ENCODE peak calls at places on chromosomes 13 and 19, in six cellular contexts. L is HT-29, Y is AG08395, U is BJ, G is T47D, P is dermis blood vessel endothelial cell. D is an unnamed sample.
A peak's percentile ranks its signal among the peaks of the same experiment; 100 is the strongest.

GRCh38 chr19:8607386-8607785 is 3.1 kb downstream of the ADAMTS10 start:
- DNase-seq in L (no peak), Y (peak; percentile 57), U (no peak), G (no peak), P (no peak), D (peak; percentile 96)

GRCh38 chr19:14030997-14031718 is 404 bp upstream of the IL27RA start:
- DNase-seq in L (no peak), Y (no peak), U (no peak), G (no peak), P (no peak), D (no peak)

GRCh38 chr19:50204811-50205675 is 1.6 kb downstream of the MYH14 start:
- DNase-seq in L (peak; percentile 99), Y (no peak), U (no peak), G (peak; percentile 78), P (no peak), D (no peak)

GRCh38 chr19:48249502-48250014 is 6.2 kb downstream of the CARD8 start:
- DNase-seq in L (no peak), Y (no peak), U (no peak), G (no peak), P (peak; percentile 98), D (no peak)

GRCh38 chr13:114268344-114269280 is 12.8 kb upstream of the UPF3A start:
- DNase-seq in L (no peak), Y (no peak), U (no peak), G (no peak), P (no peak), D (no peak)

GRCh38 chr19:36215276-36216171 is 618 bp downstream of the ZNF146 start:
- DNase-seq in L (no peak), Y (peak; percentile 28), U (no peak), G (no peak), P (peak; percentile 62), D (peak; percentile 4)

GRCh38 chr19:41422456-41422855 is 4.7 kb downstream of the B3GNT8 start:
- DNase-seq in L (no peak), Y (no peak), U (no peak), G (no peak), P (no peak), D (no peak)

GRCh38 chr19:48547722-48548121 is 4.2 kb upstream of the SULT2B1 start:
- DNase-seq in L (no peak), Y (no peak), U (no peak), G (no peak), P (no peak), D (no peak)

GRCh38 chr13:30114586-30115256 is 192.6 kb downstream of the KATNAL1 start:
- DNase-seq in L (peak; percentile 99), Y (peak; percentile 75), U (no peak), G (peak; percentile 84), P (peak; percentile 88), D (peak; percentile 80)

GRCh38 chr19:28961772-28962500 is 251.0 kb downstream of the UQCRFS1 start:
- DNase-seq in L (no peak), Y (peak; percentile 53), U (peak; percentile 63), G (no peak), P (no peak), D (no peak)

GRCh38 chr13:78100481-78100880 is 181.8 kb upstream of the EDNRB start:
- DNase-seq in L (no peak), Y (no peak), U (no peak), G (no peak), P (no peak), D (no peak)

GRCh38 chr13:44760434-44760833 is 184.3 kb upstream of the TSC22D1 start:
- DNase-seq in L (no peak), Y (no peak), U (no peak), G (peak; percentile 6), P (no peak), D (no peak)

GRCh38 chr13:110391273-110391672 is 84.2 kb downstream of the COL4A2 start:
- DNase-seq in L (no peak), Y (no peak), U (no peak), G (no peak), P (no peak), D (no peak)

GRCh38 chr13:36778083-36778671 is 40.8 kb upstream of the RFXAP start:
- DNase-seq in L (peak; percentile 15), Y (peak; percentile 22), U (peak; percentile 9), G (no peak), P (no peak), D (no peak)

GRCh38 chr19:16327911-16328823 is 3.5 kb downstream of the KLF2 start:
- DNase-seq in L (no peak), Y (peak; percentile 72), U (no peak), G (no peak), P (peak; percentile 80), D (no peak)

GRCh38 chr19:10142701-10143375 is 23.1 kb upstream of the EIF3G start:
- DNase-seq in L (no peak), Y (no peak), U (no peak), G (no peak), P (no peak), D (no peak)

GRCh38 chr13:27374650-27375049 is 49.8 kb upstream of the GTF3A start:
- DNase-seq in L (peak; percentile 99), Y (peak; percentile 90), U (peak; percentile 26), G (peak; percentile 85), P (peak; percentile 86), D (peak; percentile 69)

GRCh38 chr13:69857188-69857821 is 250.3 kb upstream of the ATXN8OS start:
- DNase-seq in L (peak; percentile 80), Y (peak; percentile 2), U (no peak), G (peak; percentile 69), P (peak; percentile 48), D (no peak)

GRCh38 chr19:45075215-45076028 is 856 bp downstream of the ZNF296 start:
- DNase-seq in L (peak; percentile 67), Y (peak; percentile 84), U (no peak), G (peak; percentile 91), P (peak; percentile 38), D (peak; percentile 85)

D was measured in MG63.